ENCODE peak calls at places on chromosomes 1 and 21, in eight cellular contexts. J is HS-27A, L is KBM-7, A is mesendoderm, Z is NCI-H446 treated with DMSO at 0.1 percent for 48 hours, H is HuH-7.5, N is body of pancreas, Y is Caki2. O is an unnamed sample.

GRCh38 chr1:151537112-151537511 is 3.0 kb upstream of the TUFT1 start:
- DNase-seq in N (no peak), L (no peak), A (peak), H (no peak), J (peak), Y (peak), Z (no peak), O (no peak)

GRCh38 chr1:196970182-196970581 is 7.2 kb upstream of the CFHR5 start:
- DNase-seq in J (no peak), L (no peak), N (no peak), A (no peak), Y (no peak), H (no peak), Z (no peak), O (no peak)

GRCh38 chr1:71413441-71414170 is 332.8 kb upstream of the ZRANB2 start:
- DNase-seq in A (no peak), L (no peak), Z (no peak), N (no peak), H (no peak), J (no peak), Y (no peak), O (no peak)

GRCh38 chr1:9494936-9495758 is 44.1 kb upstream of the SLC25A33 start:
- DNase-seq in J (no peak), Z (peak), A (peak), N (peak), H (peak), L (peak), Y (peak), O (peak)

GRCh38 chr21:44350773-44351481 is 2.5 kb upstream of the TRPM2 start:
- DNase-seq in L (no peak), N (no peak), Y (no peak), J (no peak), Z (no peak), H (no peak), A (no peak), O (no peak)

GRCh38 chr1:153032677-153033308 is 1.8 kb downstream of the SPRR1B start:
- DNase-seq in Y (peak), L (peak), N (peak), Z (no peak), A (peak), J (peak), H (peak), O (no peak)

GRCh38 chr21:29144736-29145353 is 14.4 kb downstream of the MAP3K7CL start:
- DNase-seq in H (no peak), Z (peak), N (no peak), Y (no peak), L (no peak), A (no peak), J (no peak), O (no peak)

GRCh38 chr1:228416217-228416971 is at the start of gene TRIM17:
- DNase-seq in L (no peak), H (peak), Z (no peak), A (peak), J (no peak), Y (no peak), N (peak), O (peak)

GRCh38 chr1:9438431-9439073 is 100.7 kb upstream of the SLC25A33 start:
- DNase-seq in Z (peak), J (no peak), N (peak), A (peak), L (peak), Y (peak), H (peak), O (no peak)

GRCh38 chr1:231867607-231868006 is 241.0 kb downstream of the DISC1 start:
- DNase-seq in L (no peak), J (no peak), Z (no peak), N (no peak), A (no peak), Y (no peak), H (no peak), O (no peak)

GRCh38 chr1:54245501-54245900 is 45.5 kb downstream of the MRPL37 start:
- DNase-seq in A (no peak), J (no peak), Y (no peak), Z (no peak), N (no peak), H (no peak), L (no peak), O (no peak)

GRCh38 chr1:35569956-35570355 is 3.2 kb upstream of the TFAP2E start:
- DNase-seq in Y (no peak), L (no peak), A (no peak), J (no peak), N (no peak), Z (no peak), H (no peak), O (no peak)

GRCh38 chr1:162023547-162024501 is at the start of gene OLFML2B:
- DNase-seq in J (no peak), Y (peak), N (peak), A (peak), L (peak), H (peak), Z (no peak), O (peak)